ENCODE peak calls at places on chromosome 15, in nine cellular contexts. Q, F, V, X, H, J, I, P and B are unnamed samples.

GRCh38 chr15:31228980-31229826 is 97.4 kb upstream of the KLF13 start:
- DNase-seq in Q (peak; percentile 42), F (no peak), V (no peak), X (no peak), H (peak; percentile 90), J (peak; percentile 79), I (no peak), P (no peak), B (no peak)

GRCh38 chr15:94232107-94232506 is 746 bp downstream of the MCTP2 start:
- DNase-seq in Q (peak; percentile 12), F (no peak), V (no peak), X (no peak), H (no peak), J (peak; percentile 36), I (no peak), P (no peak), B (no peak)

GRCh38 chr15:34336947-34337556 is 529 bp downstream of the SLC12A6 start:
- DNase-seq in Q (peak; percentile 16), F (peak; percentile 9), V (no peak), X (no peak), H (peak; percentile 36), J (peak; percentile 25), I (no peak), P (no peak), B (no peak)

GRCh38 chr15:100704281-100705055 is 102.1 kb downstream of the ASB7 start:
- DNase-seq in Q (no peak), F (peak; percentile 97), V (no peak), X (no peak), H (no peak), J (no peak), I (no peak), P (no peak), B (no peak)

GRCh38 chr15:83766326-83766725 is 112.4 kb downstream of the ADAMTSL3 start:
- DNase-seq in Q (no peak), F (no peak), V (no peak), X (no peak), H (no peak), J (no peak), I (no peak), P (no peak), B (no peak)

GRCh38 chr15:25690673-25691543 is 172.2 kb downstream of the ATP10A start:
- DNase-seq in Q (no peak), F (no peak), V (peak; percentile 55), X (peak; percentile 58), H (no peak), J (no peak), I (no peak), P (peak; percentile 53), B (peak; percentile 39)

GRCh38 chr15:40501487-40501886 is 30.7 kb downstream of the CHST14 start:
- DNase-seq in Q (no peak), F (peak; percentile 62), V (no peak), X (no peak), H (no peak), J (no peak), I (no peak), P (no peak), B (no peak)

GRCh38 chr15:35499723-35500122 is 46.2 kb downstream of the DPH6 start:
- DNase-seq in Q (no peak), F (peak; percentile 67), V (no peak), X (no peak), H (no peak), J (no peak), I (no peak), P (no peak), B (no peak)

GRCh38 chr15:57591822-57592367 is at the start of gene MYZAP:
- DNase-seq in Q (peak; percentile 76), F (no peak), V (peak; percentile 59), X (no peak), H (no peak), J (no peak), I (peak; percentile 74), P (no peak), B (no peak)

GRCh38 chr15:23035964-23036566 is 3.3 kb downstream of the TUBGCP5 start:
- DNase-seq in Q (peak; percentile 67), F (peak; percentile 30), V (no peak), X (no peak), H (peak; percentile 67), J (peak; percentile 31), I (no peak), P (peak; percentile 8), B (no peak)

GRCh38 chr15:45448516-45448915 is 70.2 kb upstream of the GATM start:
- DNase-seq in Q (no peak), F (no peak), V (no peak), X (no peak), H (no peak), J (no peak), I (no peak), P (no peak), B (no peak)

GRCh38 chr15:80679805-80680175 is 15.3 kb upstream of the ABHD17C start:
- DNase-seq in Q (no peak), F (no peak), V (no peak), X (no peak), H (no peak), J (peak; percentile 85), I (no peak), P (no peak), B (no peak)

GRCh38 chr15:63524316-63525015 is 20.1 kb downstream of the USP3 start:
- DNase-seq in Q (no peak), F (no peak), V (no peak), X (no peak), H (no peak), J (no peak), I (no peak), P (no peak), B (no peak)

GRCh38 chr15:27864719-27865118 is 234.4 kb downstream of the OCA2 start:
- DNase-seq in Q (no peak), F (no peak), V (no peak), X (no peak), H (no peak), J (no peak), I (no peak), P (no peak), B (no peak)

GRCh38 chr15:98861188-98861587 is 146.4 kb downstream of the PGPEP1L start:
- DNase-seq in Q (no peak), F (no peak), V (no peak), X (no peak), H (no peak), J (no peak), I (no peak), P (no peak), B (no peak)
- H3K4me3 ChIP-seq in Q (no peak overlapping the region), F (no peak overlapping the region), V (no peak overlapping the region), X (no peak overlapping the region), H (no peak overlapping the region), J (no peak overlapping the region), I (no peak overlapping the region), P (no peak overlapping the region), B (no peak overlapping the region)

GRCh38 chr15:85606721-85607120 is 188.0 kb downstream of the KLHL25 start:
- DNase-seq in Q (no peak), F (no peak), V (no peak), X (no peak), H (no peak), J (no peak), I (no peak), P (no peak), B (no peak)

GRCh38 chr15:85603703-85604102 is 191.0 kb downstream of the KLHL25 start:
- DNase-seq in Q (no peak), F (no peak), V (no peak), X (no peak), H (no peak), J (no peak), I (no peak), P (no peak), B (no peak)

GRCh38 chr15:85600001-85600400 is 194.7 kb downstream of the KLHL25 start:
- DNase-seq in Q (no peak), F (no peak), V (no peak), X (no peak), H (no peak), J (no peak), I (no peak), P (no peak), B (no peak)

GRCh38 chr15:85604194-85604593 is 190.5 kb downstream of the KLHL25 start:
- DNase-seq in Q (no peak), F (no peak), V (no peak), X (no peak), H (no peak), J (no peak), I (no peak), P (no peak), B (no peak)

DNA sequence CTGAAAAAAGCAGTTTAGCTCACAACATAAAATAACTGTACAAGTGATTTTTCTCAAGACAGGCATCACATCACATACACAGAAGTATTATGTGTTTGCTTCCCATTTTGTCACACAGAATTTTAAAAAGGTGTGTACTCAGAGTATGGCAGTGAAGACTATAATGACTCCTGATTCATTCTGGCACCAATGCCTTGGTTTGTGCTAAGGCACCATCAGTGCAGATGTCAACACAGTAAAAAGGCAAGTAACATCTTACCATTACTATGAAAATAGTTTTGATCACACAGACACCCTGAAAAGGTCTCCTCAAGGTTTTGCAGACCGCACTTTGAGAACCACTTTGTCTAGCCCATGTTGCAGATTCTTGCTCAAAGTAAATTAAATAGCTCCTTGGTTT is 191.6 kb downstream of the KLHL25 start:
- DNase-seq in Q (no peak), F (no peak), V (no peak), X (no peak), H (no peak), J (no peak), I (no peak), P (no peak), B (no peak)
- H3K4me3 ChIP-seq in Q (no peak overlapping the region), F (no peak overlapping the region), V (no peak overlapping the region), X (no peak overlapping the region), H (no peak overlapping the region), J (no peak overlapping the region), I (no peak overlapping the region), P (no peak overlapping the region), B (no peak overlapping the region)

GRCh38 chr15:51681303-51681963 is at the start of gene SCG3:
- DNase-seq in Q (peak; percentile 97), F (peak; percentile 81), V (peak; percentile 84), X (peak; percentile 39), H (no peak), J (peak; percentile 76), I (peak; percentile 76), P (peak; percentile 22), B (peak; percentile 20)
- H3K4me3 ChIP-seq in Q (peak within 1 kb of the TSS; percentile 48), F (no peak within 1 kb of the TSS), V (no peak within 1 kb of the TSS), X (no peak within 1 kb of the TSS), H (no peak within 1 kb of the TSS), J (no peak within 1 kb of the TSS), I (no peak within 1 kb of the TSS), P (peak within 1 kb of the TSS; percentile 25), B (peak within 1 kb of the TSS; percentile 11)

DNA sequence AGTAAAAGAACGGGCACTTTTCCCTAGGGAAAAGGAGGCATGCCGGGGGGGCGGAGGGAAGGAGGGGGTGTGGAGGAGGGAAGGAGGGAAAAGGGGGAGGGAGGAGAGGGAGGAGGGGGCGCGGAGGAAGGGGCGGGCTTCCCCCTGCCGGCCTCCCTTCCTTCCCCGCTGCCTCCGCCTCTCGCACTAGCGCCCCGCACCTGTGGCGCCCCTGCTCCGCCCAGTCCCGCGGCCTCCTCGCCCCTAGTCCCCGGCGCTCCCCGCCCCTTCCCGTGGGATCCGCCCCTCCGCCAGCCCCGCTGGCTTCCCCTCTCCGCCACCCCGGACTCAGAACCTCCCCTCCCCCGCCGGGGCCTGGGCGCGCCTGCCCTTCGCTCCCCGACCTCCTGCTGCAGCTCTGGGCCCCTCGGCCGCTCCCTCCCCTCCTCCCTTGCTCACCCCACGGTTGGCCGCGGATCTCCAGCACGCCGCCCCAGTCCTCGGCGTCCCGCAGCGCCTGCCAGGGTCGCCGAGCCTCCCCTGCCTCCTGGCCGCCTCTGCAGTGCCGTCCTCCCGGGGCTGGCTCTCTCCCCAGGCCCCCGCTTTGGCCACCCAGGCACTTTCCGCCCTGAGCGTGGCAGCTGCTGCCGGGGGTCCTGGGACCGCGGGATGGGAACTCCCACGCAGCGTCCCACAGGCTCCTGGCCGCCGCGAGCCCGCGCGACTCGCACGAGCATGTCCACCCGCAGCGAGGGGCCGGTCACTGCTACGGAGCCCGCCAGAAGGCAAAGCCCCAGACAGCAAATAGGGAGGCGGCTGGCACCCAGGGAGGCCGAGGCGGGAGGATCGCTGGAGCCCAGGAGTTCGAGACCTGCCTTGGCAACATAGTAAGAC is 147.4 kb downstream of the TJP1 start:
- DNase-seq in Q (peak; percentile 94), F (no peak), V (peak; percentile 79), X (no peak), H (no peak), J (peak; percentile 92), I (peak; percentile 58), P (no peak), B (no peak)
- H3K4me3 ChIP-seq in Q (peak overlapping the region; percentile 67), F (peak overlapping the region; percentile 52), V (peak overlapping the region; percentile 65), X (peak overlapping the region; percentile 48), H (no peak overlapping the region), J (peak overlapping the region; percentile 17), I (peak overlapping the region; percentile 59), P (peak overlapping the region; percentile 57), B (peak overlapping the region; percentile 46)